ENCODE peak calls at places on chromosomes 11 and 22, in seven cellular contexts. G is HFFc6, Q is upper lobe of left lung, M is fibroblast of mammary gland, R is brain microvascular endothelial cell, L is testis, K is cardiac muscle cell. X is an unnamed sample.
A peak's percentile ranks its signal among the peaks of the same experiment; 100 is the strongest.

GRCh38 chr11:78795862-78796261 is 221.2 kb upstream of the NARS2 start:
- DNase-seq in L (no peak), Q (no peak), R (no peak), G (no peak), K (no peak), M (no peak), X (no peak)

GRCh38 chr11:1483445-1483961 is 3.1 kb downstream of the MOB2 start:
- DNase-seq in R (no peak), G (no peak), M (no peak), K (no peak), L (no peak), Q (no peak), X (no peak)

GRCh38 chr11:96168623-96169022 is 174.4 kb downstream of the MAML2 start:
- DNase-seq in M (peak; percentile 96), R (peak; percentile 85), Q (no peak), G (peak; percentile 86), L (peak; percentile 25), K (no peak), X (no peak)

GRCh38 chr22:21632237-21632895 is at the start of gene CCDC116:
- DNase-seq in K (no peak), M (no peak), Q (no peak), L (peak; percentile 84), R (no peak), G (no peak), X (no peak)

GRCh38 chr22:35506259-35506570 is 34.4 kb upstream of the RASD2 start:
- DNase-seq in M (peak; percentile 24), K (no peak), G (no peak), R (no peak), L (no peak), Q (no peak), X (no peak)

GRCh38 chr11:58905141-58905715 is 34.1 kb upstream of the GLYATL1 start:
- DNase-seq in R (peak; percentile 56), G (peak; percentile 67), Q (peak; percentile 80), K (peak; percentile 45), M (peak; percentile 66), L (peak; percentile 26), X (peak; percentile 74)

GRCh38 chr11:10680956-10681487 is 12.5 kb downstream of the IRAG1 start:
- DNase-seq in G (peak; percentile 36), R (no peak), M (no peak), L (no peak), Q (no peak), K (no peak), X (no peak)

GRCh38 chr11:115665345-115665901 is 161.2 kb upstream of the CADM1 start:
- DNase-seq in G (no peak), R (no peak), L (no peak), M (no peak), K (no peak), Q (peak; percentile 5), X (no peak)

GRCh38 chr11:4610258-4610935 is 2.4 kb upstream of the TRIM68 start:
- DNase-seq in L (no peak), G (peak; percentile 16), R (no peak), M (no peak), K (no peak), Q (no peak), X (no peak)

GRCh38 chr11:78811622-78812021 is 237.0 kb upstream of the NARS2 start:
- DNase-seq in R (no peak), K (no peak), Q (no peak), G (no peak), L (no peak), M (no peak), X (no peak)

GRCh38 chr11:282630-283360 is 4.6 kb downstream of the NLRP6 start:
- DNase-seq in R (no peak), Q (no peak), K (no peak), G (no peak), L (peak; percentile 12), M (no peak), X (no peak)

GRCh38 chr11:126426820-126427749 is 71.6 kb downstream of the ST3GAL4 start:
- DNase-seq in K (no peak), G (no peak), Q (no peak), R (no peak), L (peak; percentile 49), M (no peak), X (no peak)

GRCh38 chr11:45332486-45332934 is 46.4 kb upstream of the SYT13 start:
- DNase-seq in K (peak; percentile 67), R (peak; percentile 27), G (no peak), L (peak; percentile 45), M (peak; percentile 41), Q (no peak), X (no peak)

GRCh38 chr11:75523189-75523588 is 2.6 kb downstream of the GDPD5 start:
- DNase-seq in R (no peak), K (no peak), G (no peak), Q (no peak), M (no peak), L (no peak), X (no peak)

GRCh38 chr11:131195801-131196517 is 174.5 kb upstream of the NTM start:
- DNase-seq in G (peak; percentile 37), L (peak; percentile 52), K (no peak), M (peak; percentile 17), Q (no peak), R (peak; percentile 2), X (no peak)

GRCh38 chr11:74639533-74639932 is 47.2 kb downstream of the POLD3 start:
- DNase-seq in L (no peak), G (no peak), K (no peak), M (no peak), Q (no peak), R (no peak), X (no peak)

GRCh38 chr11:134800130-134800529 is 388.1 kb upstream of the B3GAT1 start:
- DNase-seq in K (no peak), G (no peak), L (no peak), Q (peak; percentile 58), M (no peak), R (no peak), X (no peak)

GRCh38 chr11:313787-314547 is at the start of gene IFITM1:
- DNase-seq in G (peak; percentile 65), L (peak; percentile 63), Q (no peak), M (peak; percentile 86), K (peak; percentile 72), R (no peak), X (no peak)

GRCh38 chr11:446886-447285 is 3.2 kb upstream of the PTDSS2 start:
- DNase-seq in R (no peak), Q (no peak), L (no peak), K (no peak), G (no peak), M (no peak), X (no peak)

GRCh38 chr11:112175596-112175947 is 260 bp downstream of the BCO2 start:
- DNase-seq in M (no peak), K (peak; percentile 62), R (no peak), Q (no peak), G (no peak), L (no peak), X (no peak)

GRCh38 chr11:67632982-67633755 is 3.4 kb upstream of the NUDT8 start:
- DNase-seq in Q (no peak), R (no peak), K (no peak), G (no peak), M (no peak), L (no peak), X (no peak)

GRCh38 chr11:9529333-9529648 is 44.2 kb upstream of the WEE1 start:
- DNase-seq in K (peak; percentile 44), L (no peak), Q (peak; percentile 42), R (no peak), G (no peak), M (peak; percentile 11), X (no peak)

GRCh38 chr11:72389116-72389515 is 45.2 kb downstream of the CLPB start:
- DNase-seq in G (no peak), R (no peak), K (no peak), L (no peak), M (no peak), Q (no peak), X (no peak)

GRCh38 chr11:132501356-132501755 is 1030.9 kb downstream of the OPCML start:
- DNase-seq in K (no peak), Q (no peak), L (no peak), R (no peak), M (no peak), G (no peak), X (no peak)

GRCh38 chr11:4071828-4072421 is 22.7 kb upstream of the RRM1 start:
- DNase-seq in Q (no peak), L (no peak), G (no peak), M (no peak), R (no peak), K (peak; percentile 14), X (no peak)

GRCh38 chr11:86418929-86419328 is 44.2 kb downstream of the CCDC81 start:
- DNase-seq in M (peak; percentile 29), Q (no peak), R (no peak), K (no peak), L (no peak), G (no peak), X (no peak)
- TF ChIP-seq CTCF in M (peak; percentile 27), Q (no peak), R (peak; percentile 47), K (no peak), L (peak; percentile 16), G (peak; percentile 63), X (peak; percentile 50)

GRCh38 chr22:42901790-42902508 is 44.9 kb upstream of the ARFGAP3 start:
- DNase-seq in K (no peak), Q (no peak), R (no peak), G (no peak), M (no peak), L (no peak), X (no peak)
- TF ChIP-seq CTCF in K (peak; percentile 24), Q (peak; percentile 29), R (peak; percentile 58), G (peak; percentile 67), M (peak; percentile 19), L (no peak), X (peak; percentile 54)

GRCh38 chr11:64314805-64315561 is 2.4 kb downstream of the TRMT112 start:
- DNase-seq in R (no peak), L (no peak), G (no peak), Q (peak; percentile 78), K (no peak), M (no peak), X (no peak)
- TF ChIP-seq CTCF in R (no peak), L (no peak), G (peak; percentile 27), Q (no peak), K (no peak), M (no peak), X (no peak)

GRCh38 chr11:65316979-65317786 is 2.5 kb downstream of the CDC42EP2 start:
- DNase-seq in G (peak; percentile 50), L (peak; percentile 63), Q (no peak), K (no peak), M (peak; percentile 84), R (no peak), X (no peak)

GRCh38 chr11:65315204-65315865 is 669 bp downstream of the CDC42EP2 start:
- DNase-seq in M (peak; percentile 68), K (peak; percentile 92), R (peak; percentile 64), L (peak; percentile 83), Q (peak; percentile 98), G (peak; percentile 45), X (peak; percentile 92)

GRCh38 chr11:65316311-65316978 is 1.8 kb downstream of the CDC42EP2 start:
- DNase-seq in M (peak; percentile 99), L (peak; percentile 34), R (peak; percentile 87), G (peak; percentile 88), Q (peak; percentile 34), K (no peak), X (no peak)

GRCh38 chr11:65314501-65315203 is at the start of gene CDC42EP2:
- DNase-seq in K (peak; percentile 94), R (peak; percentile 73), L (peak; percentile 88), Q (peak; percentile 98), M (peak; percentile 76), G (peak; percentile 75), X (peak; percentile 85)

DNA sequence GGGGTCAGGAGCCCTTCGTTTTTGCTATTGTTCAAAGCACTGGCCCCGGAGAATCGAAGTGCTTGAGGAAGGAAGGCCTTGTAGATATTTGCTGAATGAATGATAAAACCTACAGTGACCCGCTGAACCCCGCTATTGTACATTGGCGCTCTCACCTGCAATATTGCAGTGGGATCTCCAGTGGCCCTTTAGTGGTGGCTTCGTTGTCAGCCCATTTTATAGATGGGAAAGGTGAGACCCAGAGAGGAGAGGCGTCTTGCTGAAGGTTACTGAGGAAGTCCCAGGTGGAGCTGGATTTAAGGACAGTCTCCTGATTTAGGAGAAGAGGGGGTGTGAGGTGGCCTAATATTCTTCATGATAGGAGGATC is 1.2 kb downstream of the CDC42EP2 start:
- DNase-seq in Q (no peak), R (no peak), M (no peak), L (no peak), K (no peak), G (no peak), X (no peak)
- TF ChIP-seq CTCF in Q (no peak), R (no peak), M (no peak), L (no peak), K (no peak), G (peak; percentile 73), X (peak; percentile 60)

X was measured in type B pancreatic cell.